ENCODE peak calls at places on chromosomes 1 and 21, in four cellular contexts. Q is RWPE1; L is stimulated activated CD4-positive, alpha-beta T cell treated with anti-CD3 and anti-CD28 coated beads, Interleukin-4, amount 100 ng/mL, for 48 hours; B is AG08395. A is an unnamed sample.

GRCh38 chr1:162305969-162306368 is 70.7 kb downstream of the SPATA46 start:
- DNase-seq in L (no peak), Q (peak; percentile 17), B (no peak), A (no peak)

GRCh38 chr1:181763736-181764135 is 280.4 kb downstream of the CACNA1E start:
- DNase-seq in Q (peak; percentile 17), L (no peak), B (no peak), A (no peak)

GRCh38 chr21:32921632-32922230 is 104.0 kb upstream of the OLIG2 start:
- DNase-seq in B (no peak), Q (no peak), L (peak; percentile 39), A (no peak)

GRCh38 chr1:72281144-72281543 is 1.2 kb downstream of the NEGR1 start:
- DNase-seq in B (no peak), L (no peak), Q (no peak), A (no peak)

GRCh38 chr1:174158767-174159252 is 510 bp upstream of the RABGAP1L start:
- DNase-seq in B (no peak), L (no peak), Q (no peak), A (no peak)

GRCh38 chr1:167541610-167542009 is 12.0 kb downstream of the CREG1 start:
- DNase-seq in Q (no peak), B (no peak), L (no peak), A (no peak)

GRCh38 chr21:43278359-43278758 is 109.6 kb downstream of the CRYAA start:
- DNase-seq in Q (no peak), B (no peak), L (no peak), A (no peak)

GRCh38 chr1:80375662-80376061 is 1369.1 kb upstream of the ADGRL4 start:
- DNase-seq in B (peak; percentile 80), L (no peak), Q (peak; percentile 71), A (peak; percentile 35)

GRCh38 chr1:229030642-229031390 is 240.1 kb upstream of the RAB4A start:
- DNase-seq in Q (no peak), B (no peak), L (no peak), A (no peak)

GRCh38 chr1:109263234-109263596 is 13.9 kb downstream of the CELSR2 start:
- DNase-seq in B (no peak), L (no peak), Q (no peak), A (peak; percentile 86)